ENCODE peak calls at places on chromosome 17, in four cellular contexts. U is breast epithelium; A is GM04504; N is stimulated activated CD4-positive, alpha-beta T cell treated with anti-CD3 and anti-CD28 coated beads, Interleukin-1b, Interleukin-23, amount 100 ng/mL, for 1 hour. R is an unnamed sample.

GRCh38 chr17:46940692-46941404 is 17.9 kb downstream of the GOSR2 start:
- DNase-seq in A (peak), U (peak), N (peak), R (peak)

GRCh38 chr17:6106212-6106611 is 36.0 kb downstream of the WSCD1 start:
- DNase-seq in A (no peak), N (no peak), U (no peak), R (no peak)

GRCh38 chr17:29390856-29391631 is 881 bp downstream of the TAOK1 start:
- DNase-seq in N (no peak), A (no peak), U (no peak), R (no peak)

GRCh38 chr17:1605681-1606351 is 22.8 kb downstream of the SLC43A2 start:
- DNase-seq in N (no peak), U (no peak), A (no peak), R (no peak)

GRCh38 chr17:72390675-72391501 is 270.1 kb downstream of the SOX9 start:
- DNase-seq in U (no peak), A (no peak), N (no peak), R (no peak)

GRCh38 chr17:31318298-31319190 is 2.9 kb downstream of the EVI2A start:
- DNase-seq in N (no peak), U (peak), A (no peak), R (no peak)

GRCh38 chr17:80619535-80620235 is 75.0 kb downstream of the RPTOR start:
- DNase-seq in N (no peak), U (no peak), A (no peak), R (no peak)

GRCh38 chr17:21058098-21058893 is 15.5 kb upstream of the USP22 start:
- DNase-seq in N (no peak), A (no peak), U (no peak), R (no peak)

GRCh38 chr17:16918443-16918842 is 53.5 kb downstream of the TNFRSF13B start:
- DNase-seq in A (no peak), N (no peak), U (no peak), R (no peak)

GRCh38 chr17:39082482-39082881 is 69.0 kb downstream of the PLXDC1 start:
- DNase-seq in A (no peak), U (no peak), N (no peak), R (no peak)

GRCh38 chr17:8444506-8444905 is 8.8 kb downstream of the NDEL1 start:
- DNase-seq in A (no peak), U (no peak), N (no peak), R (no peak)

R was measured in omental fat pad.